ENCODE peak calls at places on chromosomes 7 and 10, in six cellular contexts. S, N, H, C, M and Q are unnamed samples.

GRCh38 chr7:98107313-98107691 is 640 bp downstream of the LMTK2 start:
- DNase-seq in H (peak), S (no peak), C (no peak), N (no peak), M (no peak), Q (peak)

GRCh38 chr10:70816220-70816894 is 609 bp downstream of the SGPL1 start:
- DNase-seq in H (peak), C (peak), S (peak), M (peak), N (peak), Q (peak)

GRCh38 chr7:153476166-153476565 is 576.0 kb upstream of the DPP6 start:
- DNase-seq in N (no peak), C (no peak), H (no peak), S (no peak), M (no peak), Q (no peak)

GRCh38 chr10:100151901-100152300 is 33.9 kb downstream of the ERLIN1 start:
- DNase-seq in N (no peak), H (no peak), C (no peak), S (no peak), M (no peak), Q (no peak)

GRCh38 chr7:91226411-91226810 is 37.8 kb upstream of the FZD1 start:
- DNase-seq in H (no peak), N (no peak), C (no peak), M (no peak), S (no peak), Q (no peak)

GRCh38 chr10:43198682-43199005 is 60.4 kb downstream of the CSGALNACT2 start:
- DNase-seq in S (peak), C (no peak), N (no peak), H (no peak), M (no peak), Q (no peak)

GRCh38 chr7:93364806-93365205 is 132.6 kb downstream of the VPS50 start:
- DNase-seq in N (no peak), M (no peak), S (no peak), H (no peak), C (no peak), Q (no peak)

GRCh38 chr7:39720586-39720985 is 97.2 kb downstream of the RALA start:
- DNase-seq in M (peak), S (no peak), C (no peak), N (no peak), H (no peak), Q (peak)

GRCh38 chr7:140673063-140673769 is 471 bp downstream of the ADCK2 start:
- DNase-seq in M (peak), C (peak), S (peak), N (no peak), H (peak), Q (peak)

GRCh38 chr7:132933076-132933466 is 148.8 kb downstream of the CHCHD3 start:
- DNase-seq in C (no peak), N (no peak), S (no peak), M (no peak), H (no peak), Q (no peak)

GRCh38 chr7:46146454-46147255 is 225.6 kb upstream of the IGFBP3 start:
- DNase-seq in S (no peak), H (no peak), N (no peak), C (no peak), M (no peak), Q (no peak)
- TF ChIP-seq CTCF in S (no peak), H (no peak), N (no peak), C (no peak), M (no peak), Q (no peak)

DNA sequence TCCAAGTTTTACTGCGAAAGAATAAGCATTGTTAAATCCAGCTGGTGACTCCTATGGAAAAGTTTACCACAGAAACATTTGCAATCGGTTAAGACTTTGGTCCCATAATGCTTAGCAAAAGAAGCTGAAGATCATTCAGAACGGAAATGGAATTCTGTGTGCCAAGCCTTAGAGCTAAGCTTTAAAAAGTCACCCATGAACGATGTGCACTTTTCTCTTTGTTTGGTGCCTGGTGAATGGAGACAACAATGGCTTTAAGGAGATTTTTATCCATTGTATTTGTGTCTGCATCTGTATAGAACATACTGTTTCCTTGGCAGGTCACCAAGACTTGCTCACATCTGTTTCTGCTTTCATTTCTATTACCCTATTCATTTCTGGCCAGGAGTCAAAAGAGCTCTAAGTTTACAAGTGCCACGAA is 26.3 kb upstream of the COL1A2 start:
- DNase-seq in S (no peak), M (no peak), C (no peak), H (no peak), N (peak), Q (no peak)
- TF ChIP-seq CTCF in S (no peak), M (no peak), C (no peak), H (no peak), N (no peak), Q (no peak)

GRCh38 chr7:101814996-101815825 is 2.2 kb upstream of the CUX1 start:
- DNase-seq in S (peak), M (no peak), N (no peak), C (no peak), H (peak), Q (peak)

GRCh38 chr7:101817031-101817929 is at the start of gene CUX1:
- DNase-seq in N (no peak), S (peak), M (no peak), H (peak), C (no peak), Q (peak)

GRCh38 chr7:101814081-101814995 is 3.1 kb upstream of the CUX1 start:
- DNase-seq in C (no peak), M (no peak), N (no peak), H (peak), S (peak), Q (peak)

GRCh38 chr7:101816499-101817030 is 861 bp upstream of the CUX1 start:
- DNase-seq in C (no peak), M (no peak), H (peak), S (peak), N (no peak), Q (peak)

GRCh38 chr7:101815826-101816488 is 1.5 kb upstream of the CUX1 start:
- DNase-seq in M (peak), N (peak), C (no peak), S (peak), H (peak), Q (peak)
- TF ChIP-seq CTCF in M (no peak), N (no peak), C (no peak), S (peak), H (no peak), Q (no peak)

GRCh38 chr7:116405810-116406209 is 93.7 kb upstream of the CAV2 start:
- DNase-seq in M (no peak), S (no peak), H (no peak), C (no peak), N (no peak), Q (no peak)
- TF ChIP-seq CTCF in M (no peak), S (no peak), H (no peak), C (no peak), N (no peak), Q (no peak)

GRCh38 chr10:11536256-11536655 is 75.2 kb downstream of the USP6NL start:
- DNase-seq in N (no peak), M (no peak), C (no peak), H (no peak), S (no peak), Q (no peak)

GRCh38 chr10:11532329-11532728 is 79.1 kb downstream of the USP6NL start:
- DNase-seq in M (no peak), N (no peak), C (no peak), S (no peak), H (no peak), Q (no peak)

GRCh38 chr10:11530806-11531205 is 80.6 kb downstream of the USP6NL start:
- DNase-seq in M (no peak), N (no peak), C (no peak), S (no peak), H (no peak), Q (no peak)

GRCh38 chr10:11535376-11535959 is 76.0 kb downstream of the USP6NL start:
- DNase-seq in H (no peak), M (no peak), N (no peak), C (no peak), S (no peak), Q (no peak)

DNA sequence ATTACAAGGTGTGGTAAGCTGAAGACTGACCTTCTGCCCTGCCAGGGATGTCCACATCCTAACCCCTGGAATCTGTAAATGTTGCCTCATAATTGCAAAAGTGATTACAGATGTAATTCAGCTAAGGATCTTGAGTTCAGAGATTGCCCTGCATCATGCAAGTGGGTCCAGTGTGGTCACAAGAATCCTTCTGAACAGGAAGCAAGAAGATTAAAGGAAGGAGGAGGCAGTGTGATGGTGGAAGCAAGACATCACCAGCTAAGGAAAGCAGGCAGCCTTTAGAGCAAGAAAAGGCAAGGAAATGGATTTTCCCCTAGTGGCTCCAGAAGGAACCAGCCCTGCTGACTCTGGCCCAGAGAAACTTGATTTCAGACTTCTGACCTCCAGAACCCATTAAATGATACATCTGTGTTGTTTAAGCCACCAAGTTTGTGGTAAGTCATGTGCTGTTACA is 78.1 kb downstream of the USP6NL start:
- DNase-seq in M (no peak), C (no peak), S (no peak), H (no peak), N (peak), Q (peak)
- TF ChIP-seq CTCF in M (no peak), C (no peak), S (no peak), H (no peak), N (peak), Q (peak)

GRCh38 chr7:66352071-66352470 is 146.9 kb downstream of the TPST1 start:
- DNase-seq in S (peak), N (no peak), M (no peak), H (no peak), C (no peak), Q (no peak)
- TF ChIP-seq CTCF in S (no peak), N (peak), M (no peak), H (no peak), C (no peak), Q (no peak)

DNA sequence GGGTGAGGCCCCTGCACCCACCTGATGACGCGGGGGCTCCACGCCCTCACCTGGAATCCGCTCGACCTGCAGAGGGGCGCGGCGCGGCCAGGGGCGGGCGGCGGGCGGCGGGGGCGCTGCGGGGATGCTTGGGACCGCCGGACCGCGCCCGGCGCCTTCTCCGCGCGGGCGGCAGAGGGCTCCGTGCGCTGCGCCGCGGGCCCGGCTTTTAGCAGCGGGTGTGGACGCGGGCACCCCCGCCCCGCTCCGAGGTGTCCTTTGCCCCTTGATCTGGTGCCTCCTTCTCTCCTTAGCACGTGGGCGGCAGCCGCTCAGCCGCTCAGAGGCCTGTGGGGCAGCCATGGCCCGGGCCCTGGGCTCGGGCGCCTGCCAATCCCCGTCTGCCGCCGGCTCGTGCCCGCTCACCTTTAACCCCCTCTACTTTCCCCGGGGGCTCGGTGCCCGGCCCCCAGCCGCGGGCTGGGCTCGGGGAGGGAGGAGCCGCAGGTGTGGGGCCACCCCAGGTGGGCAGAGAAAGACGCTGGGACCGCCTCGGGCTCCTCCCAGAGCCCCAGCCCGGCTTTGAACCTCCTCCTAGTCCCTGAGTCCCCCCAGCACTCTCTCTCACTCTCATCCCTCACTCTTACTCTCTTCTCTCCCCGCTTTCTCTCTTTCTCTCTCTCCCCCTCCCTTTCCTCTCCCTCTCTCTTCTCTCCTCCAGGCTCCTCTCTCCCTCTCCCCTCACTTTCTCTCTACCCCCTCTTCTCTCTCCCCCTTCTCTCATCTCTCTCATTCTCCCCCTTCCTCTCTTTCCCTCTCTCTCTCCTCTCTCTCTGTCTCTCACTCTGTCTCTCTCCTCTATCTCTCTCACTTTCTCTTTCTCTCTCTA is 19.7 kb upstream of the VPS37D start:
- DNase-seq in N (no peak), C (no peak), H (peak), M (no peak), S (peak), Q (no peak)
- TF ChIP-seq CTCF in N (no peak), C (peak), H (no peak), M (no peak), S (no peak), Q (no peak)

GRCh38 chr7:17940302-17941170 is at the start of gene SNX13:
- DNase-seq in H (peak), M (peak), S (peak), N (peak), C (peak), Q (peak)

GRCh38 chr7:17939670-17940301 is 508 bp downstream of the SNX13 start:
- DNase-seq in M (peak), H (peak), N (no peak), C (no peak), S (peak), Q (peak)

GRCh38 chr7:17942231-17942630 is 1.9 kb upstream of the SNX13 start:
- DNase-seq in M (peak), C (no peak), N (no peak), H (no peak), S (no peak), Q (no peak)

GRCh38 chr7:17943006-17943405 is 2.7 kb upstream of the SNX13 start:
- DNase-seq in S (no peak), M (peak), C (no peak), H (no peak), N (no peak), Q (no peak)

GRCh38 chr7:17941171-17941490 is 837 bp upstream of the SNX13 start:
- DNase-seq in S (no peak), M (no peak), H (no peak), N (no peak), C (no peak), Q (no peak)
- TF ChIP-seq CTCF in S (no peak), M (no peak), H (no peak), N (no peak), C (no peak), Q (no peak)

DNA sequence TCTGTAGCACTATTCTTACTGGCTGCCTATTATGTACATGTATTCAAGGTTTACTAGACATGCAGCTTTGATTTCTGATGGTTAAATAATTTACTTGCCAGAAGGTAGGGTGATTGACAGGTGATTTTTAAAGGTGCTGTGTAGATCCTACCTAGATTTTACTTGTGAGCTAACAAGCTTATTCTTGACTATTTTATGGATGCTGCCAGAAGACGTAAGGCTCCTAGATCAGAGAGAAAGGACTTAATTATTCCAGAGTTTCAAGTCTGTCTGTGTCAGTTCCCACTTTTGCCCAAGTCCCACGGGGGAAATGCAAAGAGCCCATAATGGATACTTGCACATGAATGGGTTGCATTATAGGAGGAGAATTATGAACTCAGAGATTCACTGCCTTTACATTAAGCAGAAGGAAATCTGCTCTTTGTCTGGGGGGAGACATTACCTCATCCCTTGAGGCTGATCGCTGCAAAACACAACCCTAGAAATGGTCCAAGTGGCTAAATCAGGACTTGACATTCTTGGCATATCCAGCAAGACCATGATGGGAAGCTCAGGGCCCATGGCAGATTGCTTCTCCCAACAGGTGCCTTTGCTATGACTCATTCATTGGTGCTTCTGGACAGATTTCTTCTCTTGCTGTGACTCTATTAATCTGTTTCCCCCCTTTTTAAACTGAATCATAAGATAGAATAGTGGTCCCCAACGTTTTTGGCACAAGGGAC is 32.1 kb downstream of the GPR158 start:
- DNase-seq in H (peak), C (no peak), M (no peak), S (no peak), N (no peak), Q (no peak)
- TF ChIP-seq CTCF in H (no peak), C (no peak), M (no peak), S (no peak), N (no peak), Q (no peak)